ENCODE peak calls at places on chromosome 16, in four cellular contexts. Q is lower leg skin, L is prostate gland, Y is uterus. D is an unnamed sample.
A peak's percentile ranks its signal among the peaks of the same experiment; 100 is the strongest.

GRCh38 chr16:75566889-75567255 is 693 bp downstream of the GABARAPL2 start:
- DNase-seq in Q (no peak), L (no peak), Y (no peak), D (no peak)

GRCh38 chr16:50814541-50814940 is 72.7 kb downstream of the CYLD start:
- DNase-seq in Q (no peak), L (no peak), Y (no peak), D (no peak)

GRCh38 chr16:56517206-56517605 is 2.6 kb downstream of the BBS2 start:
- DNase-seq in Q (no peak), L (no peak), Y (no peak), D (no peak)

GRCh38 chr16:19746561-19746960 is 28.5 kb downstream of the IQCK start:
- DNase-seq in Q (peak; percentile 45), L (no peak), Y (no peak), D (no peak)

GRCh38 chr16:27801259-27801945 is 251.5 kb downstream of the KATNIP start:
- DNase-seq in Q (no peak), L (no peak), Y (no peak), D (no peak)

GRCh38 chr16:4320571-4321137 is 4.8 kb downstream of the GLIS2 start:
- DNase-seq in Q (no peak), L (no peak), Y (no peak), D (no peak)

GRCh38 chr16:84294196-84295142 is at the start of gene WFDC1:
- DNase-seq in Q (no peak), L (no peak), Y (no peak), D (no peak)

GRCh38 chr16:89670496-89671431 is 13.1 kb downstream of the SPATA33 start:
- DNase-seq in Q (no peak), L (no peak), Y (no peak), D (no peak)

GRCh38 chr16:85658504-85659326 is 30.0 kb downstream of the GINS2 start:
- DNase-seq in Q (no peak), L (no peak), Y (no peak), D (no peak)

GRCh38 chr16:57564571-57565270 is 22.3 kb downstream of the ADGRG5 start:
- DNase-seq in Q (no peak), L (no peak), Y (no peak), D (peak; percentile 69)

GRCh38 chr16:23015580-23015979 is 133.7 kb downstream of the USP31 start:
- DNase-seq in Q (no peak), L (no peak), Y (no peak), D (no peak)

GRCh38 chr16:80671281-80671849 is 130.6 kb downstream of the DYNLRB2 start:
- DNase-seq in Q (no peak), L (no peak), Y (no peak), D (no peak)

GRCh38 chr16:49855280-49855821 is 561 bp downstream of the ZNF423 start:
- DNase-seq in Q (peak; percentile 97), L (peak; percentile 84), Y (peak; percentile 87), D (peak; percentile 61)

GRCh38 chr16:19488213-19488640 is 33.7 kb downstream of the GDE1 start:
- DNase-seq in Q (peak; percentile 71), L (no peak), Y (no peak), D (no peak)

GRCh38 chr16:14362774-14363371 is 267.2 kb downstream of the PARN start:
- DNase-seq in Q (no peak), L (no peak), Y (no peak), D (no peak)

GRCh38 chr16:67244387-67245188 is 2.7 kb downstream of the FHOD1 start:
- DNase-seq in Q (peak; percentile 93), L (no peak), Y (peak; percentile 66), D (peak; percentile 78)
- TF ChIP-seq POLR2A in Q (no peak), L (no peak), Y (no peak), D (peak; percentile 29)

DNA sequence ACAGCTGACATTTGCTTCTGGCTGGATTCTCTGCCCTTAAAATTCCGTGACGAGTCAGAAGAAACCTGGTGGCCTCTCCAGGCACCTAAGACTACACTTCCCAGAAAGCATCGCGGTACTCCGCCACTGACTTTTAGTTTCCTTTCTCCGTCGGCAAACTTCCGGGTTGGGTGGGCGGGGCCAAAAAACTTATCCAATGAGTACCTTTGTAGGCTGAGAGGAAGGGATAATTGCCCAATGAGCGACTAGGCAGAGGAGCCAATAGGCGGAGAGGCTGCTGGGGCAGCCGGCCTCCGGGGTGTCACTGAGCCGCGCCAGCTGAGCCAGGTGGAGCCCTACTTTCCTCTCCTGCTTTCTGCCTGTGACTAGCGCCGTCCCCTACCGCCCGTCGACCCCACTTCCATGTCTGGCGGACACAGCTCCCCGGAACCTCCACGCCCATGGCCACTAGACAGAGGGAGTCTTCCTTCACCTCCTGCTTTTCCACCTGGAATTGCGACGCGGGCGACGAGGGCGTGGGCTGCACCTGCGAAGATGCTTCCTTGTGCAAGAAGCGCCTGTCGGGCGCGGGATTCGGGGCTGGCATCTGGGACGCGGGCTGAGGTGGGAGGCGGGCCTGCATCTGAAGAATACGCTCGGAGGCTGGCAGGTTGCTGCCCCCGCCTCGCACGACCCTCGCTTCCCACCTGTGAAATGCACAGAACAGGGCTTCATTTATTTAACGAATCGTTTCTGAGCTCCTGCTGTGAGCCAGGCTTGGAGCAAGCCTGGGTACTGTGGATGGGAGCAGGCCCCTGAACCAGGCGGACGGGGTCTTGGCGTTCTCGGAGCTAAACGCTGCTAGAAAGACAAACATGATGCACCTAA is 16.5 kb upstream of the ARHGAP17 start:
- DNase-seq in Q (peak; percentile 97), L (peak; percentile 90), Y (peak; percentile 92), D (peak; percentile 87)
- TF ChIP-seq POLR2A in Q (no peak), L (peak; percentile 60), Y (peak; percentile 49), D (peak; percentile 74)

DNA sequence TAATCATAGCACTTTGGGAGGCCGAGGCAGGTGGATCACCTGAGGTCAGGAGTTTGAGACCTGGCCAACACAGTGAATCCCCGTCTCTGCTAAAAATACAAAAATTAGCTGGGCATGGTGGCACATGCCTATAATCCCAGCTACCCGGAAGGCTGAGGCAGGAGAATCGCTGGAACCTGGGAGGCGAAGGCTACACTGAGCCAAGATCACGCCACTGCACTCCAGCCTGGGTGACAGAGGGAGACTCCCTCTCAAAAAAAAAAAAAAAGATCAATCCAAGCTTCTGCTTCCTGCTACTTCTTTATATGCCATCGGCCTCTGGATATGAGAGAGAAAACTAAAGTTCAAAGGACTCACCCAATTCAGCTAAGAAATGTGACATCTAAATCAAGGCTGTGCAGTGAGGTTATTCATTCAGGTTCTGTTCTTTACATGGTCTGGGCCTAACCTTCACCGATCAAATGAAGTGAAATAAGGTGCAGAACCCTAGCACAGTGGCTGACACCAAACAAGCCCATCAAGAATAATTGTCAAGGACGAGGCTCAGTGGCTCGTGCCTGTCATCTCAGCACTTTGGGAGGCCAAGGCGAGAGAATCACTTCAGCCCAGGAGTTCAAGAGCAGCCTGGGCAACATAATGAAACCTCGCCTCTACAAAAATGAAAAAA is 25.6 kb downstream of the ZP2 start:
- DNase-seq in Q (no peak), L (no peak), Y (no peak), D (no peak)
- TF ChIP-seq POLR2A in Q (no peak), L (no peak), Y (no peak), D (no peak)

DNA sequence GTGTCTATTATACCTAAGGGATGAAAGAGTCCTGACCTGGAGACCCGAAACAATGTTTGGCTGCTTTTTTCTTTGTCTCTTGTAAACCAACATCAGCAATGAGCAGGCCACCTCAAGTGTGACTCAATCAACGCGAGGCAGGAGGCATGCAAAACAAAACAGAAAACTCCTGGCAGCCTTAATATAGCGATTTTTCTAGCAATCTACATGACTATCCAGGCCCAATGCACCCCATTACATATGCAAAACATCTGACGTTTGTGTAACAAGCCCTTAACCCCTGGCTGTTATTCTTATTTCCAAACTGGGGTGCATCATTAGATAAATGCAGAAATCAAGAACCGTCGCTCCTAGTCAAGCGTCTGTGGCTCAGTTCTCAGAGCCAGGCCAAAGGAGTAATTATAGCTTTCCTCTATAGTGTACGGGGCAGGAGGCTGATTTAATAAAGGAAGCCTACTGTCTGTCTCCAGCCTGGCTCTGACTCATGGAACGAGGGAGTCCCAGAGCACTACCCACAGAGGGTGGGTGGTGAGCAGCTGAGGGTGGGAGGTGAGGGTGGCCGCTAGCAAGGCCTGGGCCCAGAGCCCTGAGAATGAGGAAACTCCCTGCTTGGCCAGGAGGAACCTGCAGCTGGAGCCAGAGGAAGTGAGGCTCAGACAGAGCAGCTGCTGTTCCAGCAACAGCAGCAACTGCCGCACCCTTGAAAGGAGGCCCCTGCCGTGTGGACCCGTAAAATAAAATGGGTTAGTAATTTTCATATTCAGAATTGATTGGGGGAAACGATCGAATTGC is 43.9 kb downstream of the CHD9 start:
- DNase-seq in Q (peak; percentile 96), L (peak; percentile 56), Y (peak; percentile 94), D (peak; percentile 54)
- TF ChIP-seq POLR2A in Q (no peak), L (no peak), Y (no peak), D (no peak)

GRCh38 chr16:3305109-3306068 is at the start of the genes TIGD7 and ZNF75A:
- DNase-seq in Q (peak; percentile 95), L (peak; percentile 82), Y (peak; percentile 71), D (peak; percentile 89)
- TF ChIP-seq POLR2A in Q (no peak), L (peak; percentile 57), Y (peak; percentile 49), D (peak; percentile 78)